ENCODE peak calls at places on chromosomes 4 and X, in nine cellular contexts. D, B, E, R, P, Z, M, H and W are unnamed samples.

GRCh38 chr4:168666531-168666930 is 169.7 kb downstream of the PALLD start:
- DNase-seq in H (no peak), M (peak), P (peak), B (no peak), R (no peak), D (no peak), E (no peak), Z (peak), W (no peak)

GRCh38 chr4:93373893-93374860 is 454.4 kb upstream of the ATOH1 start:
- DNase-seq in Z (no peak), P (peak), E (no peak), M (peak), D (no peak), B (no peak), H (no peak), R (no peak), W (no peak)

GRCh38 chr4:40243390-40243948 is 46.6 kb downstream of the RHOH start:
- DNase-seq in R (no peak), D (no peak), H (no peak), Z (no peak), E (no peak), B (no peak), M (no peak), P (no peak), W (no peak)

GRCh38 chr4:62940229-62940628 is 1469.0 kb downstream of the TECRL start:
- DNase-seq in R (no peak), E (no peak), B (no peak), Z (no peak), D (no peak), H (no peak), P (no peak), M (no peak), W (no peak)

GRCh38 chrX:70434914-70435586 is 9.6 kb upstream of the DLG3 start:
- DNase-seq in R (no peak), E (no peak), B (no peak), D (no peak), Z (peak), M (no peak), P (peak), H (no peak), W (no peak)

GRCh38 chr4:7722716-7723115 is 216.9 kb downstream of the AFAP1 start:
- DNase-seq in E (no peak), M (no peak), Z (no peak), H (no peak), R (no peak), D (no peak), P (no peak), B (no peak), W (no peak)

GRCh38 chrX:10160221-10160620 is 3.4 kb downstream of the CLCN4 start:
- DNase-seq in B (no peak), P (no peak), R (no peak), M (no peak), H (no peak), D (no peak), E (no peak), Z (no peak), W (peak)

GRCh38 chrX:7889138-7889537 is 38.1 kb downstream of the PNPLA4 start:
- DNase-seq in P (no peak), M (no peak), Z (no peak), D (no peak), R (no peak), E (no peak), B (no peak), H (no peak), W (no peak)

GRCh38 chr4:98557497-98557896 is 100.9 kb downstream of the TSPAN5 start:
- DNase-seq in P (peak), R (no peak), E (no peak), D (no peak), B (no peak), H (no peak), Z (peak), M (no peak), W (no peak)

GRCh38 chr4:99847362-99847976 is 30.8 kb downstream of the DAPP1 start:
- DNase-seq in B (no peak), M (no peak), R (no peak), P (no peak), H (no peak), D (no peak), Z (no peak), E (peak), W (no peak)

GRCh38 chr4:848803-849477 is 23.0 kb upstream of the CPLX1 start:
- DNase-seq in M (no peak), Z (no peak), E (no peak), H (no peak), B (no peak), R (no peak), P (no peak), D (no peak), W (no peak)